ENCODE peak calls at places on chromosomes 5 and 9, in four cellular contexts. J, F, U and W are unnamed samples.

GRCh38 chr5:180823346-180823745 is 20.7 kb upstream of the MGAT1 start:
- DNase-seq in J (no peak), F (no peak), U (no peak), W (no peak)

GRCh38 chr9:136525207-136525606 is 20.6 kb downstream of the NOTCH1 start:
- DNase-seq in J (no peak), F (no peak), U (no peak), W (no peak)

GRCh38 chr5:32352685-32353084 is 39.9 kb upstream of the MTMR12 start:
- DNase-seq in J (no peak), F (no peak), U (no peak), W (no peak)

GRCh38 chr5:124399426-124399961 is 346.9 kb downstream of the ZNF608 start:
- DNase-seq in J (no peak), F (no peak), U (no peak), W (no peak)

GRCh38 chr5:73306741-73307275 is 133.8 kb downstream of the TMEM174 start:
- DNase-seq in J (no peak), F (peak; percentile 21), U (no peak), W (no peak)

GRCh38 chr5:148791696-148792095 is 34.7 kb upstream of the ADRB2 start:
- DNase-seq in J (no peak), F (no peak), U (no peak), W (no peak)

GRCh38 chr9:133505901-133506652 is 18.7 kb downstream of the MYMK start:
- DNase-seq in J (no peak), F (peak; percentile 12), U (no peak), W (no peak)

GRCh38 chr9:130891699-130892502 is 4.7 kb downstream of the QRFP start:
- DNase-seq in J (no peak), F (no peak), U (no peak), W (no peak)

GRCh38 chr9:133127340-133127981 is 6.4 kb upstream of the RALGDS start:
- DNase-seq in J (no peak), F (no peak), U (no peak), W (no peak)

GRCh38 chr9:38286357-38286756 is 106.1 kb upstream of the ALDH1B1 start:
- DNase-seq in J (no peak), F (no peak), U (no peak), W (peak; percentile 45)

GRCh38 chr9:77218612-77219011 is 41.3 kb downstream of the VPS13A start:
- DNase-seq in J (no peak), F (peak; percentile 86), U (no peak), W (no peak)

GRCh38 chr5:171906171-171906570 is 100.3 kb downstream of the FBXW11 start:
- DNase-seq in J (no peak), F (no peak), U (no peak), W (no peak)

GRCh38 chr5:15620501-15620900 is 120.5 kb downstream of the FBXL7 start:
- DNase-seq in J (no peak), F (peak; percentile 76), U (no peak), W (no peak)

GRCh38 chr5:40171971-40172370 is 507.7 kb upstream of the PTGER4 start:
- DNase-seq in J (no peak), F (peak; percentile 81), U (no peak), W (no peak)

GRCh38 chr5:119301947-119302346 is 53.9 kb upstream of the TNFAIP8 start:
- DNase-seq in J (no peak), F (peak; percentile 42), U (no peak), W (no peak)

GRCh38 chr9:8917978-8918739 is 1118.6 kb upstream of the DMAC1 start:
- DNase-seq in J (no peak), F (no peak), U (no peak), W (no peak)

GRCh38 chr5:34898258-34898895 is 16.9 kb downstream of the RAD1 start:
- DNase-seq in J (peak; percentile 63), F (peak; percentile 77), U (peak; percentile 10), W (peak; percentile 71)

GRCh38 chr9:33932078-33932807 is 115.3 kb downstream of the UBE2R2 start:
- DNase-seq in J (no peak), F (no peak), U (no peak), W (no peak)

GRCh38 chr5:39013938-39014337 is 60.3 kb downstream of the RICTOR start:
- DNase-seq in J (no peak), F (peak; percentile 73), U (no peak), W (no peak)

GRCh38 chr5:81819556-81820314 is 68.8 kb upstream of the SSBP2 start:
- DNase-seq in J (no peak), F (peak; percentile 61), U (no peak), W (no peak)

GRCh38 chr5:168712280-168712924 is 133.2 kb upstream of the PANK3 start:
- DNase-seq in J (no peak), F (peak; percentile 97), U (peak; percentile 1), W (peak; percentile 83)

GRCh38 chr5:108726446-108727091 is 21.1 kb upstream of the FER start:
- DNase-seq in J (no peak), F (peak; percentile 29), U (no peak), W (no peak)

GRCh38 chr5:147482426-147483196 is 27.3 kb downstream of the DPYSL3 start:
- DNase-seq in J (no peak), F (no peak), U (no peak), W (peak; percentile 48)

GRCh38 chr5:130549884-130550552 is 615.0 kb downstream of the HINT1 start:
- DNase-seq in J (no peak), F (no peak), U (no peak), W (no peak)

GRCh38 chr5:159525117-159525516 is 194.8 kb upstream of the IL12B start:
- DNase-seq in J (no peak), F (no peak), U (no peak), W (peak; percentile 31)

GRCh38 chr5:124662261-124662781 is 84.1 kb downstream of the ZNF608 start:
- DNase-seq in J (no peak), F (no peak), U (no peak), W (peak; percentile 71)

GRCh38 chr9:120935383-120935857 is 8.8 kb upstream of the TRAF1 start:
- DNase-seq in J (no peak), F (peak; percentile 91), U (no peak), W (no peak)

GRCh38 chr5:126043684-126044083 is 379.5 kb upstream of the GRAMD2B start:
- DNase-seq in J (no peak), F (no peak), U (no peak), W (no peak)

GRCh38 chr5:163649522-163649921 is 144.1 kb downstream of the MAT2B start:
- DNase-seq in J (no peak), F (peak; percentile 62), U (no peak), W (peak; percentile 36)

GRCh38 chr5:10469253-10470030 is 27.8 kb downstream of the ROPN1L start:
- DNase-seq in J (no peak), F (peak; percentile 43), U (no peak), W (no peak)

GRCh38 chr5:55701462-55702103 is 10.5 kb downstream of the SLC38A9 start:
- DNase-seq in J (no peak), F (no peak), U (no peak), W (peak; percentile 15)
- H3K56ac ChIP-seq in J (no peak overlapping the region), F (no peak overlapping the region), U (no peak overlapping the region), W (no peak overlapping the region)

GRCh38 chr5:132774406-132774805 is 2.6 kb downstream of the SEPTIN8 start:
- DNase-seq in J (no peak), F (no peak), U (no peak), W (no peak)
- H3K27ac ChIP-seq in J (no peak overlapping the region), F (no peak overlapping the region), U (no peak overlapping the region), W (no peak overlapping the region)

GRCh38 chr5:2746642-2747041 is 4.8 kb downstream of the IRX2 start:
- DNase-seq in J (no peak), F (no peak), U (no peak), W (no peak)
- H3K56ac ChIP-seq in J (no peak overlapping the region), F (no peak overlapping the region), U (no peak overlapping the region), W (no peak overlapping the region)

GRCh38 chr9:89719202-89719601 is 114.4 kb downstream of the GADD45G start:
- DNase-seq in J (no peak), F (no peak), U (no peak), W (no peak)
- H3K27ac ChIP-seq in J (no peak overlapping the region), F (no peak overlapping the region), U (no peak overlapping the region), W (no peak overlapping the region)

DNA sequence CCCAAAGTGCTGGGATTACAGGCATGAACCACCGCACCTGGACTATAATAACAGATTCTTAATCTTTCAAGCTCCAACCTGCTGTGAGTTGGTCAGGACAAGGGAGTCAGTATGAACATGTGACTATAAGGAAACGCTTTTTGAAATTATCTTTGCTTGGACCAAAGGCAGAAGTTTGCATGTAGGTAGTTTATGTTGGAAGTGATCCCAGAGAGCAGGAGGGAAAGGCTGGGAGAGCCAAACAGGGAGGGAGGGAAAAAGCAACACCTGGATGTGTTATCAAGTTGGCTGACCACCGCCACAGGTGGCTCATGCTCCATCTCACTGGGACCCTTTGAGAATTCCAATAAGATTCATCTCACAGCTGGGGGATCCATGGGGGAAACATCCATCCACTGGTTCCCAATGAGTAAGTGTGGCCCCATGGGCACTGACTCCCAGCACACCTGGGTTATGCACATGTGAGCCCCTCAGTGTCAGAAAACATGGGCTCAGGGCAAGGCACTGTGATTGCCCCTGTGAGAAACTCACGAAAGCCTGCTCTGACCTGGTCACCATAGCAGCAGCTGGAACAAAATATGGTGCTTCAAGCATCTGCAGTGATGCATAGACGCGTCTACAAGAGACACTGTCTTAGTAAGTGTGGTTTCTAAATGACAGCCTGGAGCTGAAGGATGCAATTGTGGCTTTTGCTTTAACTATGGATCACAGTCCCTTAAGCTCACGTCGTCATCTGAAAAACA is 62.1 kb downstream of the ARSB start:
- DNase-seq in J (no peak), F (no peak), U (no peak), W (no peak)
- H3K56ac ChIP-seq in J (no peak overlapping the region), F (no peak overlapping the region), U (no peak overlapping the region), W (no peak overlapping the region)